ENCODE peak calls at places on chromosomes 6 and 20, in eight cellular contexts. X is HS-5; U is AG08395; E is posterior cingulate gyrus; N is dorsolateral prefrontal cortex; H is activated CD4-positive, alpha-beta T cell treated with anti-CD3 and anti-CD28 coated beads for 36 hours; Q is AG09309; A is NCI-H1436 treated with DMSO at 0.1 percent for 48 hours. Y is an unnamed sample.

GRCh38 chr20:38278150-38278549 is 17.6 kb upstream of the KIAA1755 start:
- DNase-seq in X (no peak), U (no peak), E (peak), N (peak), H (no peak), Q (no peak), A (no peak), Y (no peak)

GRCh38 chr6:28542440-28543293 is 17.0 kb downstream of the GPX5 start:
- DNase-seq in X (peak), U (peak), E (no peak), N (no peak), H (peak), Q (peak), A (peak), Y (peak)

GRCh38 chr20:51687071-51687470 is 81.1 kb downstream of the ATP9A start:
- DNase-seq in X (peak), U (peak), E (no peak), N (no peak), H (no peak), Q (no peak), A (no peak), Y (no peak)

GRCh38 chr20:23235173-23236027 is 115.2 kb upstream of the NXT1 start:
- DNase-seq in X (no peak), U (peak), E (peak), N (peak), H (peak), Q (no peak), A (no peak), Y (peak)

GRCh38 chr6:3108746-3109414 is 9.6 kb upstream of the BPHL start:
- DNase-seq in X (no peak), U (no peak), E (no peak), N (no peak), H (no peak), Q (no peak), A (no peak), Y (no peak)

GRCh38 chr6:99743647-99744046 is 137.0 kb downstream of the PRDM13 start:
- DNase-seq in X (no peak), U (no peak), E (no peak), N (no peak), H (no peak), Q (no peak), A (no peak), Y (no peak)

GRCh38 chr6:161029195-161029809 is 37.7 kb downstream of the MAP3K4 start:
- DNase-seq in X (peak), U (peak), E (no peak), N (no peak), H (no peak), Q (peak), A (no peak), Y (no peak)

GRCh38 chr20:52105045-52105572 is 86.5 kb downstream of the ZFP64 start:
- DNase-seq in X (peak), U (peak), E (no peak), N (no peak), H (peak), Q (no peak), A (no peak), Y (no peak)

GRCh38 chr6:33205172-33206026 is 944 bp downstream of the HSD17B8 start:
- DNase-seq in X (peak), U (no peak), E (no peak), N (no peak), H (peak), Q (no peak), A (no peak), Y (peak)

GRCh38 chr6:20789162-20789561 is 254.9 kb downstream of the CDKAL1 start:
- DNase-seq in X (no peak), U (no peak), E (no peak), N (no peak), H (no peak), Q (no peak), A (peak), Y (no peak)

GRCh38 chr20:48878849-48879248 is 42.7 kb upstream of the ARFGEF2 start:
- DNase-seq in X (no peak), U (no peak), E (no peak), N (no peak), H (no peak), Q (no peak), A (no peak), Y (no peak)